ENCODE peak calls at places on chromosomes 7 and 10, in seven cellular contexts. G is sigmoid colon, J is tibial nerve, S is A549, U is suprapubic skin, X is stomach, Q is HepG2. Y is an unnamed sample. For H3K4me1, the result is how much of the 10 kb centered on the place peaks cover.

GRCh38 chr10:89079991-89080390 is 89.4 kb downstream of the FAS start:
- DNase-seq in Q (no peak), S (no peak), G (no peak), U (no peak), X (no peak), J (no peak), Y (no peak)

GRCh38 chr10:85786401-85786899 is 580.1 kb downstream of the GRID1 start:
- DNase-seq in Q (no peak), J (no peak), U (no peak), G (no peak), X (no peak), S (no peak), Y (no peak)

GRCh38 chr10:120841522-120842189 is 9.5 kb upstream of the WDR11 start:
- DNase-seq in G (no peak), Q (peak), U (no peak), J (no peak), S (no peak), X (peak), Y (no peak)

GRCh38 chr10:69807696-69808095 is 6.0 kb downstream of the COL13A1 start:
- DNase-seq in J (no peak), X (no peak), U (no peak), S (no peak), G (no peak), Q (no peak), Y (no peak)

GRCh38 chr7:140533394-140533872 is 54.1 kb upstream of the MKRN1 start:
- DNase-seq in X (no peak), G (peak), U (no peak), S (no peak), J (no peak), Q (peak), Y (no peak)

GRCh38 chr7:104656467-104656866 is 328.1 kb downstream of the LHFPL3 start:
- DNase-seq in S (no peak), U (no peak), G (no peak), X (no peak), Q (no peak), J (no peak), Y (no peak)

GRCh38 chr7:130069179-130069977 is 956 bp upstream of the KLHDC10 start:
- DNase-seq in U (no peak), S (no peak), G (no peak), Q (peak), X (peak), J (no peak), Y (no peak)

GRCh38 chr10:110192552-110192951 is 14.9 kb upstream of the MXI1 start:
- DNase-seq in X (no peak), Q (no peak), S (no peak), U (no peak), J (no peak), G (no peak), Y (no peak)

GRCh38 chr7:6558837-6559236 is 7.6 kb upstream of the GRID2IP start:
- DNase-seq in Q (peak), U (no peak), S (peak), X (no peak), J (peak), G (no peak), Y (peak)

DNA sequence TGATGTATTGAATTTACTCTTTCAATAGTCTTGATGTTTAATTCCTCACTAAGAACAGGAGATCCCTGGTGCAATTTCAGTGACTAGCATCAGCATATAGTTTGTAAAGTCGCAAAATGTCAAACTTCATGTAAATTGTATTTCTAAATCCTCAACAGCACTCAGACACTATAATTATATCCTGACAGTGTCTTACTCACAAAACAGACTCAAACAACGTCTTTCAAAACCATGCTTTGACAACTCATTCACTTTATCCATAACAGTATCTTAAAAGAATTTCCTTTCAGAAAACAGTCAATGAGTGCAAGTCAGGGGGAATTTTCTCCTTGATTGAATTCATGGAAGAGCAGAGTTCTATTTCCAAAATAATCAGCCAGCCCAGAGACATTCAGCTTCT is 20.8 kb downstream of the BAMBI start:
- DNase-seq in U (no peak), Q (no peak), S (no peak), G (no peak), X (no peak), J (no peak), Y (no peak)
- TF ChIP-seq EP300 in U (no peak), Q (no peak), S (no peak), G (no peak), X (no peak), J (no peak), Y (no peak)

GRCh38 chr10:30973737-30974136 is 57.9 kb downstream of the ZNF438 start:
- DNase-seq in U (no peak), X (no peak), J (no peak), Q (no peak), S (no peak), G (no peak), Y (no peak)
- H3K4me1 ChIP-seq in U (under half), X (under half), J (under half), Q (under half), S (under half), G (under half), Y (under half)

GRCh38 chr7:5413449-5413786 is 10.2 kb downstream of the TNRC18 start:
- DNase-seq in G (no peak), U (no peak), Q (no peak), S (no peak), X (no peak), J (no peak), Y (no peak)

GRCh38 chr7:5419523-5420107 is 4.0 kb downstream of the TNRC18 start:
- DNase-seq in G (no peak), Q (peak), S (no peak), J (peak), X (peak), U (no peak), Y (no peak)

GRCh38 chr7:5417106-5418071 is 6.2 kb downstream of the TNRC18 start:
- DNase-seq in G (no peak), Q (no peak), J (no peak), X (peak), S (no peak), U (no peak), Y (no peak)

GRCh38 chr7:5420108-5420840 is 3.4 kb downstream of the TNRC18 start:
- DNase-seq in X (peak), J (no peak), U (no peak), S (no peak), G (no peak), Q (no peak), Y (no peak)

DNA sequence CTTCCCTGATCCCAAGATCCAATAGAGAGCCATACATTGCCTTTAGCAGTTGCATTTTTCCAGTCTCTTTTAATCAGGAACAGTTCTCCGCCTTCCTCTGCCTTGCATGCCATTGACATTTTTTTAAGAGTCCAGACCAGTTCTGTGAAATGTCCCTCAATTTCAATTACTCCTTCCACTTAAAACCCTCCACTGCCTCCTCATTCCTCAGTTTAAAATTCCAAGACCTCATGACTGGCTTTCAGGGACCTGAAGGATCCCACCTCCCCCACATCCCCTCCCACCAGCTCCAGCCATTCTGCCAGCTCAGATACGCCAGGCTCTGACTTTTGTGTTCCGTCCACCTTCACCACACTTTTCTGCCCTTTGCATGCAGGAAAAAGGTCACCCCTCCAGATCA is 8.8 kb downstream of the TNRC18 start:
- DNase-seq in X (no peak), S (no peak), Q (no peak), U (no peak), J (no peak), G (no peak), Y (no peak)
- TF ChIP-seq EP300 in X (no peak), S (no peak), Q (no peak), U (no peak), J (no peak), G (no peak), Y (no peak)

GRCh38 chr7:52877240-52877639 is 158.2 kb upstream of the POM121L12 start:
- DNase-seq in G (no peak), J (no peak), U (no peak), X (no peak), S (no peak), Q (no peak), Y (no peak)
- H3K4me1 ChIP-seq in G (under half), J (under half), U (under half), X (under half), S (under half), Q (under half), Y (under half)

GRCh38 chr10:105370697-105371096 is 729.6 kb downstream of the SORCS3 start:
- DNase-seq in J (no peak), Q (no peak), U (no peak), S (no peak), X (no peak), G (no peak), Y (no peak)
- TF ChIP-seq EP300 in J (no peak), Q (no peak), U (no peak), S (no peak), X (no peak), G (no peak), Y (no peak)

DNA sequence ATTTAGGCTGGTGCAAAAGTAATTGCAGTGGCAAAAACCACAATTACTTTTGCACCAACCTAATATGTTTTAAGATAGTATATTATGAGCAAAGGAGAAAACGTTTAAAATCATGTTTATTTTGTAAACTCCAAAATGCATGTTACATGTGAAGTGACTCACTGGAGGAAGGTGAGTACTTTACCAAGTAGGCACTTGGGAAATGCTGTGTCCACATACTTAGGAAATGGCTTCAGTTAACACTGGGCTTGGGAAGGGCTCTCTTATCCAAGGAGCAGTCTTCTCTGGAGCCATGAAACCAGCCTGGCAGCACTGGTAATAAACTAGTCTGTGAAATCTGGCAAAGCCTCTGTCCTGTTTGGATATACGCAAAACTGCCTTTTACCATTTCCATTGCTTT is 4.4 kb downstream of the RPS24 start:
- DNase-seq in J (no peak), X (no peak), Q (no peak), S (no peak), G (no peak), U (no peak), Y (no peak)
- H3K4me1 ChIP-seq in J (under half), X (under half), Q (half or more), S (half or more), G (under half), U (under half), Y (under half)

Y was measured in transverse colon.